ENCODE peak calls at places on chromosomes 12 and 14, in eight cellular contexts. One of them, this sample, is unnamed.

GRCh38 chr12:99277566-99277965 is 370.0 kb upstream of the GARIN6 start:
- DNase-seq in AG10803: no peak
- DNase-seq in OCI-LY7: no peak
- DNase-seq in GM18507: no peak
- DNase-seq in fibroblast of lung: no peak
- DNase-seq in stimulated activated CD8-positive, alpha-beta memory T cell treated with anti-CD3 and anti-CD28 coated beads, Interleukin-15, amount 100 ng/mL, for 1 hour: no peak
- DNase-seq in mesothelial cell of epicardium: no peak
- DNase-seq in GM12891: no peak
- DNase-seq in this sample: no peak

GRCh38 chr12:89525002-89525823 is 617 bp upstream of the GALNT4 start:
- DNase-seq in AG10803: peak
- DNase-seq in OCI-LY7: peak
- DNase-seq in GM18507: peak
- DNase-seq in fibroblast of lung: peak
- DNase-seq in stimulated activated CD8-positive, alpha-beta memory T cell treated with anti-CD3 and anti-CD28 coated beads, Interleukin-15, amount 100 ng/mL, for 1 hour: no peak
- DNase-seq in mesothelial cell of epicardium: peak
- DNase-seq in GM12891: peak
- DNase-seq in this sample: peak

GRCh38 chr12:102912258-102912657 is 4.8 kb downstream of the PAH start:
- DNase-seq in AG10803: no peak
- DNase-seq in OCI-LY7: no peak
- DNase-seq in GM18507: no peak
- DNase-seq in fibroblast of lung: no peak
- DNase-seq in stimulated activated CD8-positive, alpha-beta memory T cell treated with anti-CD3 and anti-CD28 coated beads, Interleukin-15, amount 100 ng/mL, for 1 hour: no peak
- DNase-seq in mesothelial cell of epicardium: no peak
- DNase-seq in GM12891: no peak
- DNase-seq in this sample: no peak

GRCh38 chr14:93008381-93008780 is 85.4 kb downstream of the CHGA start:
- DNase-seq in AG10803: peak
- DNase-seq in OCI-LY7: no peak
- DNase-seq in GM18507: no peak
- DNase-seq in fibroblast of lung: peak
- DNase-seq in stimulated activated CD8-positive, alpha-beta memory T cell treated with anti-CD3 and anti-CD28 coated beads, Interleukin-15, amount 100 ng/mL, for 1 hour: no peak
- DNase-seq in mesothelial cell of epicardium: no peak
- DNase-seq in GM12891: no peak
- DNase-seq in this sample: no peak

GRCh38 chr14:20986811-20987210 is 3.0 kb upstream of the METTL17 start:
- DNase-seq in AG10803: peak
- DNase-seq in OCI-LY7: no peak
- DNase-seq in GM18507: no peak
- DNase-seq in fibroblast of lung: peak
- DNase-seq in stimulated activated CD8-positive, alpha-beta memory T cell treated with anti-CD3 and anti-CD28 coated beads, Interleukin-15, amount 100 ng/mL, for 1 hour: no peak
- DNase-seq in mesothelial cell of epicardium: no peak
- DNase-seq in GM12891: no peak
- DNase-seq in this sample: no peak

GRCh38 chr14:102316048-102316745 is 3.3 kb upstream of the ZNF839 start:
- DNase-seq in AG10803: peak
- DNase-seq in OCI-LY7: peak
- DNase-seq in GM18507: no peak
- DNase-seq in fibroblast of lung: peak
- DNase-seq in stimulated activated CD8-positive, alpha-beta memory T cell treated with anti-CD3 and anti-CD28 coated beads, Interleukin-15, amount 100 ng/mL, for 1 hour: no peak
- DNase-seq in mesothelial cell of epicardium: peak
- DNase-seq in GM12891: no peak
- DNase-seq in this sample: peak

GRCh38 chr14:63896278-63896720 is 43.5 kb downstream of the SYNE2 start:
- DNase-seq in AG10803: peak
- DNase-seq in OCI-LY7: no peak
- DNase-seq in GM18507: no peak
- DNase-seq in fibroblast of lung: peak
- DNase-seq in stimulated activated CD8-positive, alpha-beta memory T cell treated with anti-CD3 and anti-CD28 coated beads, Interleukin-15, amount 100 ng/mL, for 1 hour: no peak
- DNase-seq in mesothelial cell of epicardium: peak
- DNase-seq in GM12891: no peak
- DNase-seq in this sample: no peak

GRCh38 chr12:62983594-62983993 is 48.6 kb upstream of the PPM1H start:
- DNase-seq in AG10803: no peak
- DNase-seq in OCI-LY7: peak
- DNase-seq in GM18507: no peak
- DNase-seq in fibroblast of lung: no peak
- DNase-seq in stimulated activated CD8-positive, alpha-beta memory T cell treated with anti-CD3 and anti-CD28 coated beads, Interleukin-15, amount 100 ng/mL, for 1 hour: no peak
- DNase-seq in mesothelial cell of epicardium: no peak
- DNase-seq in GM12891: no peak
- DNase-seq in this sample: no peak

GRCh38 chr14:80117876-80118275 is 93.4 kb downstream of the DIO2 start:
- DNase-seq in AG10803: no peak
- DNase-seq in OCI-LY7: no peak
- DNase-seq in GM18507: no peak
- DNase-seq in fibroblast of lung: no peak
- DNase-seq in stimulated activated CD8-positive, alpha-beta memory T cell treated with anti-CD3 and anti-CD28 coated beads, Interleukin-15, amount 100 ng/mL, for 1 hour: no peak
- DNase-seq in mesothelial cell of epicardium: no peak
- DNase-seq in GM12891: no peak
- DNase-seq in this sample: no peak

GRCh38 chr14:93954516-93954830 is 21.9 kb downstream of the ASB2 start:
- DNase-seq in AG10803: no peak
- DNase-seq in OCI-LY7: no peak
- DNase-seq in GM18507: no peak
- DNase-seq in fibroblast of lung: no peak
- DNase-seq in stimulated activated CD8-positive, alpha-beta memory T cell treated with anti-CD3 and anti-CD28 coated beads, Interleukin-15, amount 100 ng/mL, for 1 hour: no peak
- DNase-seq in mesothelial cell of epicardium: no peak
- DNase-seq in GM12891: no peak
- DNase-seq in this sample: no peak

GRCh38 chr12:26936559-26937442 is 980 bp downstream of the INTS13 start:
- DNase-seq in AG10803: no peak
- DNase-seq in OCI-LY7: no peak
- DNase-seq in GM18507: no peak
- DNase-seq in fibroblast of lung: no peak
- DNase-seq in stimulated activated CD8-positive, alpha-beta memory T cell treated with anti-CD3 and anti-CD28 coated beads, Interleukin-15, amount 100 ng/mL, for 1 hour: no peak
- DNase-seq in mesothelial cell of epicardium: no peak
- DNase-seq in GM12891: no peak
- DNase-seq in this sample: no peak

GRCh38 chr14:45198551-45198950 is 54.5 kb downstream of the MIS18BP1 start:
- DNase-seq in AG10803: peak
- DNase-seq in OCI-LY7: no peak
- DNase-seq in GM18507: no peak
- DNase-seq in fibroblast of lung: peak
- DNase-seq in stimulated activated CD8-positive, alpha-beta memory T cell treated with anti-CD3 and anti-CD28 coated beads, Interleukin-15, amount 100 ng/mL, for 1 hour: no peak
- DNase-seq in mesothelial cell of epicardium: no peak
- DNase-seq in GM12891: no peak
- DNase-seq in this sample: no peak

GRCh38 chr12:69840727-69841126 is 15.7 kb downstream of the MYRFL start:
- DNase-seq in AG10803: no peak
- DNase-seq in OCI-LY7: peak
- DNase-seq in GM18507: no peak
- DNase-seq in fibroblast of lung: peak
- DNase-seq in stimulated activated CD8-positive, alpha-beta memory T cell treated with anti-CD3 and anti-CD28 coated beads, Interleukin-15, amount 100 ng/mL, for 1 hour: no peak
- DNase-seq in mesothelial cell of epicardium: no peak
- DNase-seq in GM12891: no peak
- DNase-seq in this sample: no peak

GRCh38 chr14:51544426-51544825 is 107.3 kb upstream of the FRMD6 start:
- DNase-seq in AG10803: no peak
- DNase-seq in OCI-LY7: no peak
- DNase-seq in GM18507: no peak
- DNase-seq in fibroblast of lung: peak
- DNase-seq in stimulated activated CD8-positive, alpha-beta memory T cell treated with anti-CD3 and anti-CD28 coated beads, Interleukin-15, amount 100 ng/mL, for 1 hour: no peak
- DNase-seq in mesothelial cell of epicardium: no peak
- DNase-seq in GM12891: no peak
- DNase-seq in this sample: no peak

GRCh38 chr14:75120546-75121291 is 6.1 kb downstream of the NEK9 start:
- DNase-seq in AG10803: no peak
- DNase-seq in OCI-LY7: no peak
- DNase-seq in GM18507: no peak
- DNase-seq in fibroblast of lung: no peak
- DNase-seq in stimulated activated CD8-positive, alpha-beta memory T cell treated with anti-CD3 and anti-CD28 coated beads, Interleukin-15, amount 100 ng/mL, for 1 hour: no peak
- DNase-seq in mesothelial cell of epicardium: no peak
- DNase-seq in GM12891: no peak
- DNase-seq in this sample: no peak

GRCh38 chr12:94172031-94172430 is 23.7 kb downstream of the PLXNC1 start:
- DNase-seq in AG10803: peak
- DNase-seq in OCI-LY7: no peak
- DNase-seq in GM18507: no peak
- DNase-seq in fibroblast of lung: peak
- DNase-seq in stimulated activated CD8-positive, alpha-beta memory T cell treated with anti-CD3 and anti-CD28 coated beads, Interleukin-15, amount 100 ng/mL, for 1 hour: no peak
- DNase-seq in mesothelial cell of epicardium: no peak
- DNase-seq in GM12891: no peak
- DNase-seq in this sample: no peak

This sample was measured in neural crest cell.